ENCODE peak calls at places on chromosomes 3 and 15, in eight cellular contexts. M, I, O, F, H, V, D and E are unnamed samples.

GRCh38 chr3:193971268-193971751 is 164.6 kb upstream of the HES1 start:
- DNase-seq in M (no peak), I (no peak), O (peak), F (peak), H (no peak), V (no peak), D (no peak), E (no peak)

GRCh38 chr3:46187876-46188275 is 20.2 kb downstream of the CCR1 start:
- DNase-seq in M (no peak), I (no peak), O (peak), F (peak), H (no peak), V (no peak), D (no peak), E (no peak)

GRCh38 chr3:171435143-171435542 is 25.1 kb downstream of the TNIK start:
- DNase-seq in M (no peak), I (no peak), O (no peak), F (no peak), H (no peak), V (no peak), D (no peak), E (no peak)

GRCh38 chr15:42159381-42160015 is 3.1 kb upstream of the PLA2G4F start:
- DNase-seq in M (no peak), I (no peak), O (no peak), F (no peak), H (no peak), V (no peak), D (no peak), E (no peak)

GRCh38 chr3:194871864-194872668 is 186.4 kb downstream of the FAM43A start:
- DNase-seq in M (no peak), I (no peak), O (peak), F (peak), H (peak), V (no peak), D (peak), E (no peak)

GRCh38 chr15:77029166-77030041 is 34.5 kb downstream of the PSTPIP1 start:
- DNase-seq in M (no peak), I (no peak), O (no peak), F (no peak), H (no peak), V (no peak), D (no peak), E (no peak)

GRCh38 chr3:27905625-27906024 is 183.5 kb upstream of the EOMES start:
- DNase-seq in M (no peak), I (no peak), O (no peak), F (no peak), H (no peak), V (no peak), D (no peak), E (no peak)

GRCh38 chr3:150105886-150106612 is 135.4 kb upstream of the PFN2 start:
- DNase-seq in M (no peak), I (no peak), O (peak), F (peak), H (no peak), V (no peak), D (no peak), E (no peak)

GRCh38 chr15:40843885-40844542 is at the start of gene SPINT1:
- DNase-seq in M (no peak), I (peak), O (peak), F (no peak), H (no peak), V (no peak), D (peak), E (no peak)

GRCh38 chr15:96345560-96346389 is 15.3 kb downstream of the NR2F2 start:
- DNase-seq in M (no peak), I (no peak), O (peak), F (peak), H (peak), V (peak), D (peak), E (no peak)

GRCh38 chr3:65831733-65832425 is 206.8 kb downstream of the MAGI1 start:
- DNase-seq in M (no peak), I (no peak), O (no peak), F (no peak), H (no peak), V (no peak), D (no peak), E (no peak)

GRCh38 chr3:69031635-69032034 is 18.2 kb upstream of the EOGT start:
- DNase-seq in M (no peak), I (no peak), O (no peak), F (no peak), H (no peak), V (no peak), D (no peak), E (no peak)

GRCh38 chr3:117144832-117145231 is 435.3 kb downstream of the TUSC7 start:
- DNase-seq in M (no peak), I (no peak), O (no peak), F (no peak), H (no peak), V (no peak), D (no peak), E (no peak)

GRCh38 chr3:122366379-122366749 is 16.7 kb downstream of the MIX23 start:
- DNase-seq in M (no peak), I (no peak), O (no peak), F (no peak), H (no peak), V (no peak), D (no peak), E (no peak)

GRCh38 chr15:25185156-25185710 is 230.4 kb downstream of the SNRPN start:
- DNase-seq in M (no peak), I (no peak), O (no peak), F (no peak), H (no peak), V (no peak), D (no peak), E (no peak)

GRCh38 chr15:87672309-87672897 is 584.1 kb downstream of the NTRK3 start:
- DNase-seq in M (peak), I (no peak), O (peak), F (peak), H (peak), V (peak), D (peak), E (no peak)

GRCh38 chr15:74233373-74233772 is 2.8 kb upstream of the CCDC33 start:
- DNase-seq in M (no peak), I (no peak), O (no peak), F (no peak), H (no peak), V (no peak), D (no peak), E (no peak)

GRCh38 chr3:127817331-127817821 is 4.9 kb downstream of the MGLL start:
- DNase-seq in M (no peak), I (no peak), O (no peak), F (peak), H (no peak), V (no peak), D (peak), E (no peak)

GRCh38 chr3:72312339-72312738 is 527.4 kb upstream of the PROK2 start:
- DNase-seq in M (no peak), I (no peak), O (peak), F (peak), H (no peak), V (no peak), D (no peak), E (no peak)

GRCh38 chr15:95129589-95129988 is 898.2 kb downstream of the MCTP2 start:
- DNase-seq in M (no peak), I (no peak), O (no peak), F (peak), H (no peak), V (no peak), D (no peak), E (no peak)

GRCh38 chr3:53748512-53749271 is 97.5 kb downstream of the CHDH start:
- DNase-seq in M (no peak), I (no peak), O (no peak), F (no peak), H (no peak), V (no peak), D (no peak), E (no peak)

GRCh38 chr3:146067048-146067447 is 93.9 kb downstream of the PLOD2 start:
- DNase-seq in M (no peak), I (no peak), O (no peak), F (peak), H (no peak), V (no peak), D (no peak), E (no peak)

GRCh38 chr3:9779721-9780450 is 10.1 kb upstream of the CAMK1 start:
- DNase-seq in M (no peak), I (peak), O (peak), F (no peak), H (no peak), V (no peak), D (no peak), E (peak)

GRCh38 chr3:45592405-45592804 is 2.1 kb upstream of the LIMD1 start:
- DNase-seq in M (no peak), I (no peak), O (no peak), F (no peak), H (no peak), V (no peak), D (no peak), E (no peak)

GRCh38 chr3:63192248-63192647 is 85.9 kb upstream of the SYNPR start:
- DNase-seq in M (no peak), I (no peak), O (no peak), F (no peak), H (peak), V (no peak), D (no peak), E (no peak)

GRCh38 chr3:53845881-53846133 is 412 bp downstream of the CHDH start:
- DNase-seq in M (no peak), I (no peak), O (no peak), F (no peak), H (no peak), V (no peak), D (no peak), E (no peak)

GRCh38 chr3:126960604-126960995 is 22.3 kb upstream of the PLXNA1 start:
- DNase-seq in M (no peak), I (no peak), O (no peak), F (no peak), H (no peak), V (no peak), D (no peak), E (no peak)

GRCh38 chr3:9946112-9947024 is 5.8 kb downstream of the PRRT3 start:
- DNase-seq in M (peak), I (peak), O (no peak), F (peak), H (peak), V (peak), D (peak), E (no peak)

GRCh38 chr3:187841552-187841951 is 96.3 kb upstream of the BCL6 start:
- DNase-seq in M (peak), I (no peak), O (no peak), F (peak), H (no peak), V (no peak), D (peak), E (no peak)

GRCh38 chr15:24919446-24919845 is 35.3 kb upstream of the SNRPN start:
- DNase-seq in M (no peak), I (no peak), O (no peak), F (no peak), H (no peak), V (no peak), D (peak), E (no peak)

GRCh38 chr3:49841126-49841525 is 15.2 kb downstream of the TRAIP start:
- DNase-seq in M (peak), I (no peak), O (peak), F (peak), H (peak), V (no peak), D (peak), E (no peak)

GRCh38 chr15:70259640-70260066 is 161.9 kb upstream of the TLE3 start:
- DNase-seq in M (no peak), I (no peak), O (peak), F (no peak), H (peak), V (no peak), D (peak), E (no peak)